ENCODE peak calls at places on chromosome 21, in seven cellular contexts. One of them, this sample, is unnamed.

GRCh38 chr21:36155603-36156338 is 853 bp upstream of the DOP1B start:
- DNase-seq in lower lobe of right lung: peak; percentile 86
- DNase-seq in neural crest cell: no peak
- DNase-seq in tibial nerve: no peak
- DNase-seq in left lung: peak; percentile 87
- DNase-seq in GM10248: no peak
- DNase-seq in AG09309: no peak
- DNase-seq in this sample: no peak

GRCh38 chr21:38277501-38278111 is 20.8 kb downstream of the KCNJ15 start:
- DNase-seq in lower lobe of right lung: no peak
- DNase-seq in neural crest cell: no peak
- DNase-seq in tibial nerve: peak; percentile 60
- DNase-seq in left lung: no peak
- DNase-seq in GM10248: no peak
- DNase-seq in AG09309: peak; percentile 98
- DNase-seq in this sample: peak; percentile 89

GRCh38 chr21:38520511-38520910 is 22.2 kb upstream of the ERG start:
- DNase-seq in lower lobe of right lung: no peak
- DNase-seq in neural crest cell: no peak
- DNase-seq in tibial nerve: no peak
- DNase-seq in left lung: no peak
- DNase-seq in GM10248: no peak
- DNase-seq in AG09309: no peak
- DNase-seq in this sample: no peak

GRCh38 chr21:36156815-36157670 is at the start of gene DOP1B:
- DNase-seq in lower lobe of right lung: no peak
- DNase-seq in neural crest cell: peak; percentile 39
- DNase-seq in tibial nerve: no peak
- DNase-seq in left lung: no peak
- DNase-seq in GM10248: peak; percentile 48
- DNase-seq in AG09309: no peak
- DNase-seq in this sample: no peak

GRCh38 chr21:32597205-32597604 is 11.9 kb upstream of the TCP10L start:
- DNase-seq in lower lobe of right lung: no peak
- DNase-seq in neural crest cell: no peak
- DNase-seq in tibial nerve: no peak
- DNase-seq in left lung: no peak
- DNase-seq in GM10248: no peak
- DNase-seq in AG09309: peak; percentile 66
- DNase-seq in this sample: no peak

GRCh38 chr21:24781146-24781545 is 826.1 kb downstream of the MRPL39 start:
- DNase-seq in lower lobe of right lung: no peak
- DNase-seq in neural crest cell: no peak
- DNase-seq in tibial nerve: no peak
- DNase-seq in left lung: no peak
- DNase-seq in GM10248: no peak
- DNase-seq in AG09309: no peak
- DNase-seq in this sample: no peak

GRCh38 chr21:33236799-33237198 is 7.1 kb downstream of the IFNAR2 start:
- DNase-seq in lower lobe of right lung: no peak
- DNase-seq in neural crest cell: no peak
- DNase-seq in tibial nerve: no peak
- DNase-seq in left lung: no peak
- DNase-seq in GM10248: no peak
- DNase-seq in AG09309: no peak
- DNase-seq in this sample: no peak

GRCh38 chr21:34004013-34004938 is 69.1 kb upstream of the MRPS6 start:
- DNase-seq in lower lobe of right lung: no peak
- DNase-seq in neural crest cell: no peak
- DNase-seq in tibial nerve: no peak
- DNase-seq in left lung: no peak
- DNase-seq in GM10248: no peak
- DNase-seq in AG09309: no peak
- DNase-seq in this sample: no peak

GRCh38 chr21:29418813-29419212 is 120.1 kb downstream of the BACH1 start:
- DNase-seq in lower lobe of right lung: no peak
- DNase-seq in neural crest cell: no peak
- DNase-seq in tibial nerve: no peak
- DNase-seq in left lung: no peak
- DNase-seq in GM10248: peak; percentile 22
- DNase-seq in AG09309: no peak
- DNase-seq in this sample: no peak

GRCh38 chr21:46287541-46287940 is 1.4 kb downstream of the YBEY start:
- DNase-seq in lower lobe of right lung: no peak
- DNase-seq in neural crest cell: no peak
- DNase-seq in tibial nerve: no peak
- DNase-seq in left lung: no peak
- DNase-seq in GM10248: no peak
- DNase-seq in AG09309: no peak
- DNase-seq in this sample: no peak

GRCh38 chr21:46285761-46286667 is at the start of gene YBEY:
- DNase-seq in lower lobe of right lung: peak; percentile 93
- DNase-seq in neural crest cell: peak; percentile 84
- DNase-seq in tibial nerve: peak; percentile 74
- DNase-seq in left lung: peak; percentile 97
- DNase-seq in GM10248: peak; percentile 97
- DNase-seq in AG09309: peak; percentile 65
- DNase-seq in this sample: peak; percentile 75

GRCh38 chr21:46285206-46285661 is at the start of gene MCM3AP:
- DNase-seq in lower lobe of right lung: no peak
- DNase-seq in neural crest cell: no peak
- DNase-seq in tibial nerve: no peak
- DNase-seq in left lung: no peak
- DNase-seq in GM10248: no peak
- DNase-seq in AG09309: no peak
- DNase-seq in this sample: no peak

GRCh38 chr21:46284722-46285121 is 689 bp downstream of the MCM3AP start:
- DNase-seq in lower lobe of right lung: no peak
- DNase-seq in neural crest cell: no peak
- DNase-seq in tibial nerve: no peak
- DNase-seq in left lung: no peak
- DNase-seq in GM10248: no peak
- DNase-seq in AG09309: no peak
- DNase-seq in this sample: no peak

GRCh38 chr21:46286668-46286982 is 483 bp downstream of the YBEY start:
- DNase-seq in lower lobe of right lung: no peak
- DNase-seq in neural crest cell: no peak
- DNase-seq in tibial nerve: no peak
- DNase-seq in left lung: no peak
- DNase-seq in GM10248: no peak
- DNase-seq in AG09309: no peak
- DNase-seq in this sample: no peak
- TF ChIP-seq CTCF in lower lobe of right lung: no peak
- TF ChIP-seq CTCF in neural crest cell: no peak
- TF ChIP-seq CTCF in tibial nerve: no peak
- TF ChIP-seq CTCF in left lung: no peak
- TF ChIP-seq CTCF in GM10248: no peak
- TF ChIP-seq CTCF in AG09309: no peak
- TF ChIP-seq CTCF in this sample: no peak

DNA sequence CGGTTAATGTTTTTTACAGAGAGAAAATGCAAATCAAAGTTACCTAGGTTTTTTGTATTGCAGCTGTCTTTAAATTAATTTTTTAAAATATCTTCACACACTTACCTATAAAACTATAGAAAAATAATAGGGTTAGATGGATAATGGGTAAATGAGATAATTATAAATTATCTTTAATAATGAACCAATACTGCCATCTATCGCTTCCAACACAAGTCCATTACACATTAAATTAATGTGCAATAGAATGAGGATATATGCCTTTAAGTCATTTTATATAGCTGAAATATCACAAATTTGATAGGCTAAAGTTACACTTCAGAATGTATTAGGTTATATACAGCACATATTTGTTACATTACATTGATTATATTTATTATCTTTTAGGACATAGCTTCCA is 2212.8 kb downstream of the MRPL39 start:
- DNase-seq in lower lobe of right lung: no peak
- DNase-seq in neural crest cell: no peak
- DNase-seq in tibial nerve: no peak
- DNase-seq in left lung: no peak
- DNase-seq in GM10248: no peak
- DNase-seq in AG09309: no peak
- DNase-seq in this sample: no peak
- TF ChIP-seq CTCF in lower lobe of right lung: no peak
- TF ChIP-seq CTCF in neural crest cell: no peak
- TF ChIP-seq CTCF in tibial nerve: no peak
- TF ChIP-seq CTCF in left lung: no peak
- TF ChIP-seq CTCF in GM10248: no peak
- TF ChIP-seq CTCF in AG09309: no peak
- TF ChIP-seq CTCF in this sample: no peak

GRCh38 chr21:41043008-41043407 is 125.0 kb upstream of the BACE2 start:
- DNase-seq in lower lobe of right lung: no peak
- DNase-seq in neural crest cell: no peak
- DNase-seq in tibial nerve: no peak
- DNase-seq in left lung: no peak
- DNase-seq in GM10248: no peak
- DNase-seq in AG09309: no peak
- DNase-seq in this sample: no peak
- TF ChIP-seq CTCF in lower lobe of right lung: peak; percentile 22
- TF ChIP-seq CTCF in neural crest cell: peak; percentile 31
- TF ChIP-seq CTCF in tibial nerve: no peak
- TF ChIP-seq CTCF in left lung: no peak
- TF ChIP-seq CTCF in GM10248: no peak
- TF ChIP-seq CTCF in AG09309: no peak
- TF ChIP-seq CTCF in this sample: no peak

GRCh38 chr21:45026833-45027232 is 47.5 kb upstream of the ADARB1 start:
- DNase-seq in lower lobe of right lung: no peak
- DNase-seq in neural crest cell: no peak
- DNase-seq in tibial nerve: no peak
- DNase-seq in left lung: peak; percentile 50
- DNase-seq in GM10248: no peak
- DNase-seq in AG09309: no peak
- DNase-seq in this sample: no peak
- TF ChIP-seq CTCF in lower lobe of right lung: no peak
- TF ChIP-seq CTCF in neural crest cell: peak; percentile 32
- TF ChIP-seq CTCF in tibial nerve: no peak
- TF ChIP-seq CTCF in left lung: no peak
- TF ChIP-seq CTCF in GM10248: no peak
- TF ChIP-seq CTCF in AG09309: no peak
- TF ChIP-seq CTCF in this sample: no peak

GRCh38 chr21:14303731-14304488 is 79.0 kb downstream of the HSPA13 start:
- DNase-seq in lower lobe of right lung: no peak
- DNase-seq in neural crest cell: no peak
- DNase-seq in tibial nerve: no peak
- DNase-seq in left lung: no peak
- DNase-seq in GM10248: no peak
- DNase-seq in AG09309: no peak
- DNase-seq in this sample: no peak
- TF ChIP-seq CTCF in lower lobe of right lung: no peak
- TF ChIP-seq CTCF in neural crest cell: no peak
- TF ChIP-seq CTCF in tibial nerve: no peak
- TF ChIP-seq CTCF in left lung: no peak
- TF ChIP-seq CTCF in GM10248: no peak
- TF ChIP-seq CTCF in AG09309: no peak
- TF ChIP-seq CTCF in this sample: no peak

This sample was measured in CD14-positive monocyte.